ENCODE peak calls at places on chromosomes 16 and 17, in seven cellular contexts. One of them, this sample, is unnamed.

GRCh38 chr17:17711708-17712141 is 30.5 kb downstream of the RAI1 start:
- DNase-seq in non-pigmented ciliary epithelial cell: no peak
- DNase-seq in GM10248: no peak
- DNase-seq in T-helper 2 cell: no peak
- DNase-seq in fibroblast of pulmonary artery: no peak
- DNase-seq in hepatic stellate cell: no peak
- DNase-seq in activated gamma-delta T cell: no peak
- DNase-seq in this sample: no peak

GRCh38 chr17:44356241-44356640 is 7.4 kb downstream of the FAM171A2 start:
- DNase-seq in non-pigmented ciliary epithelial cell: no peak
- DNase-seq in GM10248: no peak
- DNase-seq in T-helper 2 cell: no peak
- DNase-seq in fibroblast of pulmonary artery: no peak
- DNase-seq in hepatic stellate cell: no peak
- DNase-seq in activated gamma-delta T cell: no peak
- DNase-seq in this sample: no peak

GRCh38 chr16:89476811-89477261 is 13.5 kb downstream of the ANKRD11 start:
- DNase-seq in non-pigmented ciliary epithelial cell: no peak
- DNase-seq in GM10248: peak
- DNase-seq in T-helper 2 cell: no peak
- DNase-seq in fibroblast of pulmonary artery: no peak
- DNase-seq in hepatic stellate cell: no peak
- DNase-seq in activated gamma-delta T cell: no peak
- DNase-seq in this sample: no peak

GRCh38 chr16:57979006-57979585 is 8.2 kb upstream of the CNGB1 start:
- DNase-seq in non-pigmented ciliary epithelial cell: no peak
- DNase-seq in GM10248: no peak
- DNase-seq in T-helper 2 cell: no peak
- DNase-seq in fibroblast of pulmonary artery: no peak
- DNase-seq in hepatic stellate cell: no peak
- DNase-seq in activated gamma-delta T cell: no peak
- DNase-seq in this sample: no peak

GRCh38 chr16:990516-991291 is 9.1 kb downstream of the SOX8 start:
- DNase-seq in non-pigmented ciliary epithelial cell: no peak
- DNase-seq in GM10248: no peak
- DNase-seq in T-helper 2 cell: no peak
- DNase-seq in fibroblast of pulmonary artery: no peak
- DNase-seq in hepatic stellate cell: no peak
- DNase-seq in activated gamma-delta T cell: no peak
- DNase-seq in this sample: no peak

GRCh38 chr16:81734632-81735434 is 44.3 kb upstream of the PLCG2 start:
- DNase-seq in non-pigmented ciliary epithelial cell: no peak
- DNase-seq in GM10248: no peak
- DNase-seq in T-helper 2 cell: no peak
- DNase-seq in fibroblast of pulmonary artery: no peak
- DNase-seq in hepatic stellate cell: no peak
- DNase-seq in activated gamma-delta T cell: no peak
- DNase-seq in this sample: no peak

GRCh38 chr17:9230861-9231260 is 209.6 kb downstream of the NTN1 start:
- DNase-seq in non-pigmented ciliary epithelial cell: no peak
- DNase-seq in GM10248: no peak
- DNase-seq in T-helper 2 cell: no peak
- DNase-seq in fibroblast of pulmonary artery: no peak
- DNase-seq in hepatic stellate cell: no peak
- DNase-seq in activated gamma-delta T cell: no peak
- DNase-seq in this sample: no peak

GRCh38 chr17:4499431-4500187 is 928 bp downstream of the SPNS2 start:
- DNase-seq in non-pigmented ciliary epithelial cell: no peak
- DNase-seq in GM10248: no peak
- DNase-seq in T-helper 2 cell: peak
- DNase-seq in fibroblast of pulmonary artery: no peak
- DNase-seq in hepatic stellate cell: no peak
- DNase-seq in activated gamma-delta T cell: peak
- DNase-seq in this sample: no peak

GRCh38 chr16:4990415-4990814 is 32.3 kb downstream of the SEC14L5 start:
- DNase-seq in non-pigmented ciliary epithelial cell: no peak
- DNase-seq in GM10248: no peak
- DNase-seq in T-helper 2 cell: no peak
- DNase-seq in fibroblast of pulmonary artery: no peak
- DNase-seq in hepatic stellate cell: no peak
- DNase-seq in activated gamma-delta T cell: no peak
- DNase-seq in this sample: no peak

GRCh38 chr16:58615280-58615679 is 14.3 kb downstream of the CNOT1 start:
- DNase-seq in non-pigmented ciliary epithelial cell: no peak
- DNase-seq in GM10248: no peak
- DNase-seq in T-helper 2 cell: no peak
- DNase-seq in fibroblast of pulmonary artery: no peak
- DNase-seq in hepatic stellate cell: no peak
- DNase-seq in activated gamma-delta T cell: no peak
- DNase-seq in this sample: no peak

GRCh38 chr16:2102471-2102870 is 33.2 kb downstream of the PKD1 start:
- DNase-seq in non-pigmented ciliary epithelial cell: no peak
- DNase-seq in GM10248: no peak
- DNase-seq in T-helper 2 cell: no peak
- DNase-seq in fibroblast of pulmonary artery: no peak
- DNase-seq in hepatic stellate cell: no peak
- DNase-seq in activated gamma-delta T cell: no peak
- DNase-seq in this sample: no peak

GRCh38 chr17:2173005-2173404 is 118.1 kb downstream of the HIC1 start:
- DNase-seq in non-pigmented ciliary epithelial cell: no peak
- DNase-seq in GM10248: no peak
- DNase-seq in T-helper 2 cell: no peak
- DNase-seq in fibroblast of pulmonary artery: peak
- DNase-seq in hepatic stellate cell: no peak
- DNase-seq in activated gamma-delta T cell: no peak
- DNase-seq in this sample: no peak

GRCh38 chr17:40461036-40461721 is 17.9 kb downstream of the IGFBP4 start:
- DNase-seq in non-pigmented ciliary epithelial cell: no peak
- DNase-seq in GM10248: no peak
- DNase-seq in T-helper 2 cell: no peak
- DNase-seq in fibroblast of pulmonary artery: no peak
- DNase-seq in hepatic stellate cell: no peak
- DNase-seq in activated gamma-delta T cell: no peak
- DNase-seq in this sample: no peak

GRCh38 chr17:39069114-39069756 is 82.2 kb downstream of the PLXDC1 start:
- DNase-seq in non-pigmented ciliary epithelial cell: no peak
- DNase-seq in GM10248: peak
- DNase-seq in T-helper 2 cell: no peak
- DNase-seq in fibroblast of pulmonary artery: peak
- DNase-seq in hepatic stellate cell: peak
- DNase-seq in activated gamma-delta T cell: no peak
- DNase-seq in this sample: no peak

GRCh38 chr17:681738-682137 is 32.9 kb downstream of the VPS53 start:
- DNase-seq in non-pigmented ciliary epithelial cell: peak
- DNase-seq in GM10248: no peak
- DNase-seq in T-helper 2 cell: no peak
- DNase-seq in fibroblast of pulmonary artery: peak
- DNase-seq in hepatic stellate cell: peak
- DNase-seq in activated gamma-delta T cell: no peak
- DNase-seq in this sample: no peak

GRCh38 chr16:11480634-11481033 is 106.1 kb downstream of the LITAF start:
- DNase-seq in non-pigmented ciliary epithelial cell: no peak
- DNase-seq in GM10248: no peak
- DNase-seq in T-helper 2 cell: no peak
- DNase-seq in fibroblast of pulmonary artery: no peak
- DNase-seq in hepatic stellate cell: no peak
- DNase-seq in activated gamma-delta T cell: no peak
- DNase-seq in this sample: no peak

GRCh38 chr17:42441717-42442565 is 16.7 kb upstream of the ATP6V0A1 start:
- DNase-seq in non-pigmented ciliary epithelial cell: no peak
- DNase-seq in GM10248: no peak
- DNase-seq in T-helper 2 cell: no peak
- DNase-seq in fibroblast of pulmonary artery: no peak
- DNase-seq in hepatic stellate cell: no peak
- DNase-seq in activated gamma-delta T cell: no peak
- DNase-seq in this sample: peak

This sample was measured in CD8-positive, alpha-beta memory T cell.